ENCODE peak calls at places on chromosomes 12 and 14, in four cellular contexts. X, H, A and V are unnamed samples.
A peak's percentile ranks its signal among the peaks of the same experiment; 100 is the strongest.

GRCh38 chr12:46233985-46234384 is 34.9 kb downstream of the SLC38A1 start:
- DNase-seq in X (no peak), H (no peak), A (no peak), V (no peak)

GRCh38 chr12:104576178-104576778 is 119.5 kb downstream of the CHST11 start:
- DNase-seq in X (no peak), H (no peak), A (no peak), V (no peak)

GRCh38 chr12:110199360-110200123 is 75.4 kb downstream of the IFT81 start:
- DNase-seq in X (no peak), H (no peak), A (no peak), V (no peak)

GRCh38 chr14:90483551-90483950 is 86.7 kb downstream of the CALM1 start:
- DNase-seq in X (peak; percentile 22), H (no peak), A (peak; percentile 75), V (peak; percentile 53)

GRCh38 chr12:54159140-54159539 is 29.6 kb downstream of the SMUG1 start:
- DNase-seq in X (no peak), H (peak; percentile 90), A (no peak), V (no peak)

GRCh38 chr14:72291908-72292688 is 359.9 kb downstream of the RGS6 start:
- DNase-seq in X (no peak), H (peak; percentile 18), A (no peak), V (peak; percentile 37)

GRCh38 chr12:67148265-67148664 is 120.9 kb upstream of the CAND1 start:
- DNase-seq in X (no peak), H (no peak), A (no peak), V (no peak)

GRCh38 chr12:45425426-45425825 is 209.5 kb downstream of the ANO6 start:
- DNase-seq in X (no peak), H (no peak), A (no peak), V (no peak)

GRCh38 chr12:105025890-105026289 is 39.8 kb downstream of the NOPCHAP1 start:
- DNase-seq in X (no peak), H (no peak), A (no peak), V (peak; percentile 49)

GRCh38 chr12:68958337-68958736 is 25.4 kb upstream of the CPM start:
- DNase-seq in X (no peak), H (no peak), A (no peak), V (no peak)

GRCh38 chr12:65305346-65305950 is 27.0 kb downstream of the MSRB3 start:
- DNase-seq in X (no peak), H (no peak), A (no peak), V (no peak)

GRCh38 chr14:74257078-74257987 is 18.1 kb downstream of the VSX2 start:
- DNase-seq in X (peak; percentile 30), H (peak; percentile 51), A (peak; percentile 79), V (peak; percentile 82)

GRCh38 chr12:117188961-117189724 is 1.1 kb downstream of the FBXO21 start:
- DNase-seq in X (no peak), H (no peak), A (no peak), V (peak; percentile 38)